ENCODE peak calls at places on chromosomes 2 and 18, in four cellular contexts. P, J, K and T are unnamed samples.

GRCh38 chr2:37688771-37689468 is 17.5 kb upstream of the CDC42EP3 start:
- DNase-seq in P (no peak), J (no peak), K (no peak), T (peak; percentile 91)

GRCh38 chr18:45004531-45004930 is 323.8 kb downstream of the SETBP1 start:
- DNase-seq in P (no peak), J (no peak), K (no peak), T (peak; percentile 30)

GRCh38 chr2:19358242-19359020 is at the start of gene OSR1:
- DNase-seq in P (peak; percentile 84), J (no peak), K (no peak), T (peak; percentile 86)

GRCh38 chr2:111670776-111671175 is 213.2 kb downstream of the ANAPC1 start:
- DNase-seq in P (peak; percentile 31), J (no peak), K (no peak), T (no peak)

GRCh38 chr2:104897515-104898184 is 43.7 kb downstream of the POU3F3 start:
- DNase-seq in P (no peak), J (no peak), K (no peak), T (peak; percentile 25)

GRCh38 chr2:108297436-108298141 is 8.9 kb downstream of the SULT1C2 start:
- DNase-seq in P (no peak), J (no peak), K (no peak), T (peak; percentile 85)

GRCh38 chr18:63336366-63337099 is 17.0 kb upstream of the BCL2 start:
- DNase-seq in P (no peak), J (no peak), K (no peak), T (peak; percentile 96)

GRCh38 chr2:231138699-231139098 is 13.9 kb upstream of the HTR2B start:
- DNase-seq in P (no peak), J (no peak), K (no peak), T (peak; percentile 77)

GRCh38 chr18:23716516-23716915 is 27.3 kb downstream of the LAMA3 start:
- DNase-seq in P (no peak), J (no peak), K (no peak), T (peak; percentile 88)

GRCh38 chr2:187233811-187234210 is 214.2 kb downstream of the CALCRL start:
- DNase-seq in P (no peak), J (no peak), K (no peak), T (no peak)

GRCh38 chr18:8783335-8783993 is 78.1 kb downstream of the MTCL1 start:
- DNase-seq in P (no peak), J (no peak), K (no peak), T (no peak)

GRCh38 chr2:56244911-56245530 is 61.2 kb downstream of the CCDC85A start:
- DNase-seq in P (no peak), J (no peak), K (no peak), T (no peak)

GRCh38 chr2:171159326-171160118 is 1.2 kb downstream of the TLK1 start:
- DNase-seq in P (peak; percentile 59), J (no peak), K (no peak), T (peak; percentile 80)

GRCh38 chr2:147275943-147276342 is 568.9 kb upstream of the ACVR2A start:
- DNase-seq in P (peak; percentile 53), J (no peak), K (no peak), T (no peak)

GRCh38 chr18:23662309-23663263 is at the start of gene ANKRD29:
- DNase-seq in P (peak; percentile 73), J (peak; percentile 26), K (no peak), T (no peak)

GRCh38 chr2:231883468-231883881 is 42.7 kb downstream of the NPPC start:
- DNase-seq in P (no peak), J (no peak), K (no peak), T (no peak)

GRCh38 chr2:30225131-30225762 is 6.1 kb upstream of the LBH start:
- DNase-seq in P (no peak), J (no peak), K (no peak), T (peak; percentile 87)

GRCh38 chr18:9742588-9743131 is 34.6 kb downstream of the RAB31 start:
- DNase-seq in P (no peak), J (no peak), K (no peak), T (peak; percentile 36)

GRCh38 chr2:2229898-2230817 is 100.9 kb downstream of the MYT1L start:
- DNase-seq in P (no peak), J (no peak), K (no peak), T (no peak)

GRCh38 chr2:239951117-239951734 is 73.9 kb downstream of the NDUFA10 start:
- DNase-seq in P (no peak), J (no peak), K (no peak), T (no peak)

GRCh38 chr2:223760838-223761502 is 76.4 kb downstream of the AP1S3 start:
- DNase-seq in P (no peak), J (no peak), K (peak; percentile 53), T (peak; percentile 89)

GRCh38 chr2:152425765-152426710 is 91.1 kb downstream of the FMNL2 start:
- DNase-seq in P (no peak), J (no peak), K (no peak), T (no peak)

GRCh38 chr2:104982111-104982510 is 55.8 kb upstream of the MRPS9 start:
- DNase-seq in P (no peak), J (no peak), K (no peak), T (no peak)

GRCh38 chr2:38959938-38960608 is 70.4 kb downstream of the ARHGEF33 start:
- DNase-seq in P (peak; percentile 76), J (no peak), K (no peak), T (peak; percentile 85)

GRCh38 chr2:96548558-96549465 is 12.3 kb downstream of the ARID5A start:
- DNase-seq in P (no peak), J (no peak), K (no peak), T (no peak)

GRCh38 chr2:64615206-64615763 is 38.4 kb downstream of the SERTAD2 start:
- DNase-seq in P (no peak), J (no peak), K (no peak), T (no peak)

GRCh38 chr2:206797376-206797775 is 32.0 kb downstream of the FASTKD2 start:
- DNase-seq in P (no peak), J (no peak), K (no peak), T (no peak)

GRCh38 chr2:16656784-16657391 is 8.7 kb downstream of the CYRIA start:
- DNase-seq in P (no peak), J (no peak), K (peak; percentile 83), T (no peak)

DNA sequence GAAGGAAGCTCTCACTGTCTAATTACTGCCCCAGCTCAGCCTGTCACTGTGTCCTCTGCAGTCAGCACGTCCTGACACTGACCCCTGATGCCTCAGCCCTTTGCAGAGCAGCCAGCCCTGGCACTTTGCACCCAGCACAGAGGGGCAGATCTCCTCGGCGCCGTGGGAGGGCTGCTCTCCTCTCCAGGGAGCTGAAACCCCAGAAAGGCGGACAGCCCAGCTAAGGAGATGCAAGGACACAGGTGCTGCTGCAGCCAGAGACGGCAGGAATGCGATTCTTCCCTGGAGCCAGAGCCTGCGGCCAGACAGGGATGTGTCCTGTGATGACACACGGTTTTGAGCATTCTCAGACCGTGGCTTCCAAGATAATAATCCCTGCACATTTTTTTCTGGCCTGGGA is 34.5 kb upstream of the SIX3 start:
- DNase-seq in P (no peak), J (no peak), K (no peak), T (no peak)
- H3K4me3 ChIP-seq in P (no peak overlapping the region), J (no peak overlapping the region), K (no peak overlapping the region), T (no peak overlapping the region)

DNA sequence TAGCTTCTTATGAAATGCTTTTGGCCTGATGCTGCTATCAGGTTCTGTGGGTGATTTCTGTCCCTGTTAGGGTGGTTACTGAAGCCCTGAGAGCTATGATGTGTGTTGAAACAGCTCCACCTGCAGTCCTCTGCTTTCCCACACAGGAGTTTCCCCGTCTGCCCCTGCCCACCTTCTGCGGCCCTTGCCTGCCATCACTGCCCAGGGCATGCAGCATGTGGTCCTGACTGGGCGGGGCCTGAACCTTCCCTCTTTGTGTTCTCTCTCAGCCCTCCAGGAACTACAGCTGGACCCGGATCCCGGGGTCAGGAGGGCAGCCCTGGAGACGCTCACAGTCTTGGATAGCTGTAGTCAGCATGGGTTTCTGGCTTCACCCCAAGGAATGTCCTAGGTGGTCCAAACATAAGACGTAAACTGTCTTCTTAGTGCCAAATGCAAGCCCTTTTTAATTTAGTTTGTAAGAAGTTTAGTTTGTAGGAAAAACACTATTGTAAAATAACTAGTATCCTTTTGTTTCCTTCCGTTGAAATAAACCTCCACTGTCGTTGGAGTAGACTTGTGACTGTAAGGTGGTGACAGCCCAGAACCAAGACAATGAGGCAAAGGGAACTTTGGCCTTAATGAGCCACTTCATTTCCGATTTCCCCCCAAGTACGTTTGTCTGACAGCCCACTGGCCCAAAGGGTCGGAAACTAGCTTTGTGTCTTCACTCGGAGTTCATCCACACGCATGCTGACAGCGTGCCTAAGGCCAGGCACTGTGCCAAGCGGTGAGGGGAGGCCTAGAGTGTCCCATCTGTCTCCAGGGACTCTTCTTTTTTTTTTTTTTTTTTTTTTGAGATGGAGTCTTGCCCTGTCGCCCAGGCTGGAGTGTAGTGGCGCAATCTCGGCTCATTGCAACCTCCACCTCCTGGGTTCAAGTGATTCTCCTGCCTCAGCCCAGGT is 21.2 kb downstream of the HJURP start:
- DNase-seq in P (peak; percentile 84), J (peak; percentile 14), K (no peak), T (peak; percentile 73)
- TF ChIP-seq CHD1 in P (no peak), J (no peak), K (no peak), T (no peak)

DNA sequence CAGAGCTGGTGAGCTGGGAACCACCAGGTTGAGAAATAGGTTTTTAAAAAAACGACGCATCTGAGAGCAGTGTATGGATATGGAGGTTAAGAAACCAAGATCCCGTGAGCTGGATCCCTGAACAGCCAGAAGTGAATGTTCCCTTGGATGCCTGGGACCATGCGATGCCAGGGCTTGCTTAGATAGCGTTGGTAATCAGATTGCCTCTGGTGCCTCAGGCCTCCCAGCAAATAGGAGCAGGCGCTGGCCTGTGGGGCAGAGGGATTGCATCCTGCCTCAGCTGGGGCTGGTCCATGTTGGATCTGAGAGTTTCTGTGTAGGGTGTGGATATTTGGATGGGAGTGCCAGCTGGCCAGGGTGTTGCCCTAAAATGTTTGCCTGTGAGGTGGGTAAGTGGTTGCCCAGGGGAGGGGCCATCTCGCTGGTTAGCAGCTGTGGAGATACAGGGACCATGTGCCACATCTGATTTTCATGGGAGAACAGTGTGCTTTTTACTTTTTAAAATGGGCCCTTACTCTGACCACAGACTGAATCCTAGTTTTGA is 80.8 kb upstream of the MCFD2 start:
- DNase-seq in P (no peak), J (no peak), K (no peak), T (no peak)
- H3K4me3 ChIP-seq in P (no peak overlapping the region), J (no peak overlapping the region), K (no peak overlapping the region), T (no peak overlapping the region)

GRCh38 chr2:236535024-236535423 is 34.6 kb upstream of the ACKR3 start:
- DNase-seq in P (no peak), J (no peak), K (no peak), T (peak; percentile 8)

GRCh38 chr2:236541008-236541562 is 28.5 kb upstream of the ACKR3 start:
- DNase-seq in P (no peak), J (no peak), K (no peak), T (no peak)

GRCh38 chr2:236533343-236533742 is 36.3 kb upstream of the ACKR3 start:
- DNase-seq in P (no peak), J (no peak), K (no peak), T (no peak)

GRCh38 chr2:236538242-236538641 is 31.4 kb upstream of the ACKR3 start:
- DNase-seq in P (no peak), J (no peak), K (no peak), T (no peak)

DNA sequence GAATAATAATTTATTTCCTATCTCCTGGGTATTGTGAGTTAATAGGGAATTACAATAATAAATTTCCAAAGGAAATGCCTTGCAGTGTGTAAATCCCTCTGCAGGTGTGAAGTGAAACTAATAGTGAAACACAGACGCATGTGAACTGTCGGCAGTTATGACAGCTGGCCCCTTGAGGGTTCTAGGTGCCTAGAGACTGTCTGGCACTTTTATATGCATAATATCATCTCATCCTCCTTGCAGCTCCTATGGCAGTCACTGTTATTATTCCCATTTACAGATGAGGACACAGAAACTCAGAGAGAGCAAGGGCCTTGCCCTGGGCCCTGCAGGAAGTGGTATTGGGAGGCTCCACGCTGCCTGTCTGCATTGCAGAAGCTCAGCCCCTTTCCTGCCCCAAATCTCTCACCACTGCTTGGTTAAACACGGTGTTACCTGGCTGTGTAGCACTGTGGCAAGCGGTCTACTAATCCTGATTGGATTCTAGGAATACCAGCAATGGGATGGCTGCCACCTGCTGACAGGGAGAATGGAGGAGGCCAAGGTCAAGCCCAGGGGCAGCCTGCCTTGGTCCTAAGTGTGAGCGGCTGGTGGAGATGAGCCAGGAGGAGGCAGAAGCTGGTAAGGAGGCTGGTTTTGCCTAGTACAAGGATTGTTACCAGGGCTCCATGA is 32.8 kb upstream of the ACKR3 start:
- DNase-seq in P (no peak), J (no peak), K (peak; percentile 53), T (no peak)
- TF ChIP-seq CHD1 in P (no peak), J (no peak), K (no peak), T (no peak)